ENCODE peak calls at places on chromosomes 2 and 18, in seven cellular contexts. V, S, I, A, U, E and Y are unnamed samples.

GRCh38 chr2:152523091-152523490 is 188.1 kb downstream of the FMNL2 start:
- DNase-seq in E (no peak), S (no peak), V (no peak), I (no peak), U (no peak), A (no peak), Y (no peak)

GRCh38 chr2:42895134-42895795 is 102.9 kb upstream of the HAAO start:
- DNase-seq in E (no peak), V (peak; percentile 37), U (no peak), S (no peak), I (no peak), A (no peak), Y (peak; percentile 11)

GRCh38 chr2:65710779-65711295 is 278.4 kb upstream of the SPRED2 start:
- DNase-seq in A (no peak), E (no peak), S (peak; percentile 5), V (peak; percentile 77), U (no peak), I (no peak), Y (no peak)

GRCh38 chr2:175914846-175915245 is 87.2 kb downstream of the LNPK start:
- DNase-seq in V (no peak), U (no peak), E (no peak), S (no peak), A (no peak), I (no peak), Y (no peak)

GRCh38 chr2:161122772-161123530 is 37.3 kb upstream of the TANK start:
- DNase-seq in U (no peak), S (peak; percentile 92), E (peak; percentile 68), I (peak; percentile 43), V (peak; percentile 59), A (peak; percentile 63), Y (no peak)

GRCh38 chr2:12718662-12719399 is 2.1 kb downstream of the TRIB2 start:
- DNase-seq in S (peak; percentile 38), I (no peak), E (no peak), A (no peak), U (no peak), V (peak; percentile 86), Y (no peak)

GRCh38 chr18:67410075-67410474 is 106.4 kb downstream of the DSEL start:
- DNase-seq in E (no peak), V (no peak), A (no peak), U (no peak), S (peak; percentile 16), I (no peak), Y (no peak)

GRCh38 chr2:20241973-20242726 is 17.2 kb upstream of the SDC1 start:
- DNase-seq in V (peak; percentile 84), U (no peak), S (no peak), E (no peak), A (no peak), I (no peak), Y (no peak)

GRCh38 chr2:223613017-223613950 is 11.1 kb upstream of the SCG2 start:
- DNase-seq in S (peak; percentile 99), U (peak; percentile 76), V (peak; percentile 93), I (peak; percentile 82), E (peak; percentile 93), A (peak; percentile 51), Y (peak; percentile 64)

GRCh38 chr2:190961918-190962487 is 52.0 kb downstream of the STAT1 start:
- DNase-seq in S (peak; percentile 79), U (no peak), A (no peak), E (no peak), V (no peak), I (no peak), Y (no peak)

GRCh38 chr2:104321141-104321799 is 532.6 kb upstream of the POU3F3 start:
- DNase-seq in S (no peak), U (no peak), I (no peak), V (no peak), E (no peak), A (no peak), Y (no peak)

DNA sequence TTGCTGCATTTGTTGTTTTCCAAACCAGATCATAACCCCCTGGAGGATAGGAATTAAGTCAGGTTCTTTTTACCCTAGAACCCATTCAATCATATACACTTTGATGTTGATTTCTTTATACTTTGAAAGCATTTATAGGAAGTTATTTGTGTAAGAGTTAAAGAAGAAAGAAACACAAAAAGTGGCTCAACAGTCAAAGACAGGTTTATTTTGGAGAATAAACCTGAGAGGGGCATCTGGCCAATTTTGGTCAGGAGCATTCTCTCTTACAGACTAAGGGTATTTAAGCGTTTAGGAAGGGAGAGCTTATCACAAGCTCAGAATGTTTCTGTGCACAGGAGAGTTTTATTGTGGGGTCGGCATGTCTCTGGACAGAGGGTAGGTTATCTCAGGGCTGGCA is 398.0 kb downstream of the SPAG16 start:
- DNase-seq in E (no peak), I (no peak), S (no peak), U (no peak), A (no peak), V (no peak), Y (no peak)
- H3K9me3 ChIP-seq in E (peaks cover 3% of the 10 kb centered on the region), I (peaks cover 11% of the 10 kb centered on the region), S (no peaks in the 10 kb centered on the region), U (peaks cover 6% of the 10 kb centered on the region), A (no peaks in the 10 kb centered on the region), V (peaks cover 42% of the 10 kb centered on the region), Y (peaks cover 9% of the 10 kb centered on the region)

GRCh38 chr2:138689705-138690104 is 90.5 kb downstream of the NXPH2 start:
- DNase-seq in U (no peak), V (no peak), S (no peak), A (peak; percentile 9), E (no peak), I (no peak), Y (no peak)
- H3K9me3 ChIP-seq in U (no peaks in the 10 kb centered on the region), V (no peaks in the 10 kb centered on the region), S (no peaks in the 10 kb centered on the region), A (no peaks in the 10 kb centered on the region), E (no peaks in the 10 kb centered on the region), I (no peaks in the 10 kb centered on the region), Y (no peaks in the 10 kb centered on the region)

GRCh38 chr2:76178610-76179009 is 467.9 kb upstream of the GCFC2 start:
- DNase-seq in V (no peak), I (no peak), U (no peak), S (no peak), A (no peak), E (no peak), Y (no peak)
- H3K9me3 ChIP-seq in V (peaks cover 20% of the 10 kb centered on the region), I (peaks cover 11% of the 10 kb centered on the region), U (no peaks in the 10 kb centered on the region), S (no peaks in the 10 kb centered on the region), A (peaks cover 3% of the 10 kb centered on the region), E (no peaks in the 10 kb centered on the region), Y (peaks cover 9% of the 10 kb centered on the region)

GRCh38 chr18:78857252-78858150 is 122.1 kb upstream of the SALL3 start:
- DNase-seq in S (no peak), E (no peak), V (no peak), U (no peak), A (no peak), I (no peak), Y (no peak)
- H3K9me3 ChIP-seq in S (no peaks in the 10 kb centered on the region), E (peaks cover 71% of the 10 kb centered on the region), V (no peaks in the 10 kb centered on the region), U (no peaks in the 10 kb centered on the region), A (no peaks in the 10 kb centered on the region), I (no peaks in the 10 kb centered on the region), Y (peaks cover 6% of the 10 kb centered on the region)

GRCh38 chr18:8910186-8910585 is 192.3 kb upstream of the NDUFV2 start:
- DNase-seq in E (no peak), A (no peak), U (no peak), I (no peak), V (no peak), S (no peak), Y (no peak)

GRCh38 chr18:8912348-8913057 is 190.0 kb upstream of the NDUFV2 start:
- DNase-seq in V (peak; percentile 61), I (no peak), U (no peak), E (no peak), S (no peak), A (no peak), Y (no peak)

GRCh38 chr18:8908792-8909510 is 193.5 kb upstream of the NDUFV2 start:
- DNase-seq in A (no peak), V (no peak), E (no peak), U (no peak), I (no peak), S (no peak), Y (no peak)

GRCh38 chr18:8911408-8912340 is 190.8 kb upstream of the NDUFV2 start:
- DNase-seq in U (no peak), S (no peak), E (no peak), V (no peak), A (no peak), I (no peak), Y (no peak)

GRCh38 chr18:8910843-8911242 is 191.7 kb upstream of the NDUFV2 start:
- DNase-seq in S (no peak), E (no peak), A (no peak), V (no peak), I (no peak), U (no peak), Y (no peak)
- H3K9me3 ChIP-seq in S (no peaks in the 10 kb centered on the region), E (no peaks in the 10 kb centered on the region), A (no peaks in the 10 kb centered on the region), V (peaks cover 60% of the 10 kb centered on the region), I (no peaks in the 10 kb centered on the region), U (no peaks in the 10 kb centered on the region), Y (no peaks in the 10 kb centered on the region)

GRCh38 chr18:78576967-78577366 is 402.7 kb upstream of the SALL3 start:
- DNase-seq in I (no peak), S (no peak), U (no peak), E (no peak), V (no peak), A (no peak), Y (no peak)

GRCh38 chr18:78571063-78571785 is 408.4 kb upstream of the SALL3 start:
- DNase-seq in S (no peak), A (no peak), I (no peak), U (no peak), V (no peak), E (no peak), Y (no peak)

GRCh38 chr18:78573773-78574172 is 405.8 kb upstream of the SALL3 start:
- DNase-seq in A (no peak), S (no peak), E (no peak), I (no peak), V (no peak), U (no peak), Y (no peak)

GRCh38 chr18:78566720-78567119 is 412.9 kb upstream of the SALL3 start:
- DNase-seq in I (no peak), A (no peak), S (no peak), V (no peak), E (no peak), U (no peak), Y (no peak)

GRCh38 chr18:78571831-78572347 is 407.7 kb upstream of the SALL3 start:
- DNase-seq in A (no peak), V (no peak), E (no peak), I (no peak), U (no peak), S (no peak), Y (no peak)
- H3K9me3 ChIP-seq in A (peaks cover 42% of the 10 kb centered on the region), V (peaks cover 19% of the 10 kb centered on the region), E (peaks cover 53% of the 10 kb centered on the region), I (peaks cover 6% of the 10 kb centered on the region), U (peaks cover 2% of the 10 kb centered on the region), S (no peaks in the 10 kb centered on the region), Y (peaks cover 53% of the 10 kb centered on the region)

DNA sequence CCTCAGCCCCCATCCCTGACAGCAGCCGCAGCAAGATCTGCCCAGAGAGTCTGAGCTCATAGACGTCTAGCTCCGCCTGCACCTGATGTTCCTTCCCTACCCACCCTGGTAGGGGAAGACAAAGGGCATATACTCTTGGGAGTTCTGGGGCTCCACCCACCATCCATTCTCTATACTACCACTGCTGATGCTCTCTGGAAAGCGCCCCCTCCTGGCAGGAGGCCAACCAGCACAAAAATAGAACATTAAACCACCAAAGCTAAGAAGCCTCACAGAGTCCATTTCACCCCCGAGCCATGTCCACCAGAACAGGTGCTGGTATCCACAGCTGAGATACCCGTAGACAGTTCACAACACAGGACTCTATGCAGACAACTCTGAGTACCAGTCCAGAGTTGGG is 662.6 kb upstream of the FAM98A start:
- DNase-seq in I (no peak), S (no peak), V (peak; percentile 56), U (no peak), E (no peak), A (no peak), Y (no peak)
- H3K9me3 ChIP-seq in I (no peaks in the 10 kb centered on the region), S (no peaks in the 10 kb centered on the region), V (no peaks in the 10 kb centered on the region), U (no peaks in the 10 kb centered on the region), E (peaks cover 11% of the 10 kb centered on the region), A (no peaks in the 10 kb centered on the region), Y (no peaks in the 10 kb centered on the region)

GRCh38 chr18:80026363-80026762 is 7.9 kb upstream of the RBFA start:
- DNase-seq in S (no peak), I (no peak), U (no peak), V (no peak), E (no peak), A (no peak), Y (no peak)
- H3K9me3 ChIP-seq in S (no peaks in the 10 kb centered on the region), I (peaks cover 45% of the 10 kb centered on the region), U (peaks cover 56% of the 10 kb centered on the region), V (peaks cover 45% of the 10 kb centered on the region), E (peaks cover 38% of the 10 kb centered on the region), A (peaks cover 59% of the 10 kb centered on the region), Y (peaks cover 79% of the 10 kb centered on the region)